ENCODE peak calls at places on chromosomes 6 and 20, in five cellular contexts. Z, C, P, L and J are unnamed samples.
A peak's percentile ranks its signal among the peaks of the same experiment; 100 is the strongest.

GRCh38 chr20:54346269-54346668 is 129.1 kb upstream of the DOK5 start:
- DNase-seq in Z (no peak), C (no peak), P (no peak), L (no peak), J (no peak)

GRCh38 chr6:88650029-88650619 is 313.3 kb downstream of the RNGTT start:
- DNase-seq in Z (no peak), C (no peak), P (peak; percentile 97), L (no peak), J (no peak)

GRCh38 chr6:143271024-143271423 is 179.5 kb downstream of the ADAT2 start:
- DNase-seq in Z (peak; percentile 37), C (peak; percentile 67), P (no peak), L (no peak), J (no peak)

GRCh38 chr6:6661684-6662083 is 73.2 kb downstream of the LY86 start:
- DNase-seq in Z (peak; percentile 56), C (peak; percentile 36), P (no peak), L (peak; percentile 48), J (no peak)

GRCh38 chr6:81451787-81452186 is 300.7 kb downstream of the TENT5A start:
- DNase-seq in Z (peak; percentile 69), C (no peak), P (no peak), L (no peak), J (peak; percentile 6)

GRCh38 chr6:153003294-153003645 is 761 bp upstream of the MTRF1L start:
- DNase-seq in Z (peak; percentile 33), C (peak; percentile 15), P (no peak), L (no peak), J (no peak)

GRCh38 chr6:63355632-63356031 is 35.8 kb upstream of the LGSN start:
- DNase-seq in Z (no peak), C (no peak), P (no peak), L (no peak), J (no peak)

GRCh38 chr20:10060223-10060622 is 25.4 kb downstream of the ANKEF1 start:
- DNase-seq in Z (no peak), C (peak; percentile 17), P (no peak), L (no peak), J (no peak)

GRCh38 chr6:35810831-35811698 is 5.9 kb downstream of the LHFPL5 start:
- DNase-seq in Z (peak; percentile 30), C (no peak), P (no peak), L (no peak), J (no peak)

DNA sequence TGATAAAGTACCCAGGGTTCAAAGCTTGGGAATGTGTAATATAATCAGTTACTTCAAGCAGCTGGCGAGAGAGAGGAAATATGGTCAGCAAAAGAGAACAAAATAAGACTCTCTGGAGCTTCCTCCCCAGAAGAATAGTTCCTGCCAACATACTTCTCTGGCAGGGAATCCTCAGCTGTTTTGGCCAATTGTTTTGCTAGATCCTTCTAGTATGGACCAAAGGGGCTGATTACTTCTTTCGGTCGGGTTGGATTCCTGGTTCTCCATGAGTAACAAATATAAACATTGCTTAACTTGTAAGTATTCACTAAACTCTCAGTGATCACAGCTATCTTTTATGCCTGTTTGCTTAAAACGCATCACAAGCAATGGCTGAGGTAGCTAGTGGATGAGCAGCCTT is 31.4 kb upstream of the FBXO9 start:
- DNase-seq in Z (no peak), C (no peak), P (no peak), L (no peak), J (no peak)
- TF ChIP-seq FOXM1 in Z (no peak), C (no peak), P (no peak), L (no peak), J (no peak)

GRCh38 chr6:75376347-75377024 is 91.9 kb upstream of the TMEM30A start:
- DNase-seq in Z (no peak), C (no peak), P (no peak), L (no peak), J (no peak)
- TF ChIP-seq FOXM1 in Z (no peak), C (no peak), P (no peak), L (no peak), J (no peak)

DNA sequence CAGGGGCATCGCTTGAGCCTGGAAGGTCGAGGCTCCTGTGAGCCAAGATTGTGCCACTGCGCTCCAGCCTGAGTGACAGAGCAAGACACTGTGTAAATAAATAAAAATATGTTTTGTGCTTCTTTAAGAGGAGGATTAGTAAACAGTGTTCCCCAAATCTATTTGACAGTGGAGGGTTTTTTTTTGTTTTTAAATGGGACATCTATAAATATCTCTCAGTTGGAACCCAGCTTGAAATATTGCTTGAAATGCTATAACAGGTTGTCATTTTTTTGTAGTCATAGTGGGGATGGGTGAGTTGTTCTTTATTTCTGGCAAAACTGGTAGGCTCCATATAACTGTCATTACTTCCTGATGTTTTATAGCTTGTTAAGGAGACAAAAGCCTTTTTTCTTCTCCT is 54.3 kb downstream of the CARMIL1 start:
- DNase-seq in Z (no peak), C (no peak), P (no peak), L (no peak), J (no peak)
- TF ChIP-seq FOXM1 in Z (no peak), C (no peak), P (no peak), L (no peak), J (no peak)

GRCh38 chr6:134169881-134170486 is 117.6 kb upstream of the SLC2A12 start:
- DNase-seq in Z (no peak), C (no peak), P (no peak), L (no peak), J (no peak)
- TF ChIP-seq FOXM1 in Z (no peak), C (no peak), P (no peak), L (no peak), J (no peak)

GRCh38 chr20:20360464-20360863 is 7.4 kb upstream of the INSM1 start:
- DNase-seq in Z (peak; percentile 67), C (peak; percentile 79), P (no peak), L (peak; percentile 48), J (peak; percentile 72)
- TF ChIP-seq FOXM1 in Z (no peak), C (no peak), P (no peak), L (no peak), J (no peak)

GRCh38 chr20:44199877-44200276 is 10.7 kb downstream of the OSER1 start:
- DNase-seq in Z (no peak), C (no peak), P (no peak), L (no peak), J (no peak)

GRCh38 chr20:44200983-44201382 is 9.6 kb downstream of the OSER1 start:
- DNase-seq in Z (no peak), C (no peak), P (no peak), L (no peak), J (no peak)

GRCh38 chr20:44200371-44200770 is 10.2 kb downstream of the OSER1 start:
- DNase-seq in Z (no peak), C (no peak), P (no peak), L (no peak), J (no peak)

GRCh38 chr20:44196278-44196677 is 9.3 kb upstream of the JPH2 start:
- DNase-seq in Z (no peak), C (no peak), P (no peak), L (no peak), J (no peak)

DNA sequence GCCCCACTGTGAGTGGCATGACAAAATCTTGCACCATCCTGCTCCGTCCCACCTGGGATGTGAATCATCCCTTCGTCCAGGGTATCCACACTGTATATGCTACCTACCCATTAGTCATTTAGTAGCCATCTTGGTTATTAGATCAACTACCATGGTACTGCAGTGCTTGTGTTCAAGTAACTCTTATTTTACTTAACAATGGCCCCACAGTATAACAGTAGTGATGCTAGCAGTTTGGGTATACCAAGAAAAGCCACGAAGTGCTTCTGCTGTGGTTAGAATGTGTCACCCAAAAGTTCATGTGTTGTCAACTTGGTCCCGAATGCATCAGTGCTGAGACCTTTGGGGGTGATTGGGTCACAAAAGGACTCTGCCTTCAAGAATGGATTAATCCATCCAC is 11.7 kb downstream of the OSER1 start:
- DNase-seq in Z (no peak), C (no peak), P (no peak), L (no peak), J (no peak)
- TF ChIP-seq FOXM1 in Z (no peak), C (no peak), P (no peak), L (no peak), J (no peak)

GRCh38 chr6:49423817-49424216 is 39.2 kb downstream of the MMUT start:
- DNase-seq in Z (no peak), C (peak; percentile 16), P (no peak), L (no peak), J (no peak)
- TF ChIP-seq FOXM1 in Z (no peak), C (no peak), P (no peak), L (no peak), J (no peak)

GRCh38 chr6:127206531-127207065 is 60.1 kb upstream of the RNF146 start:
- DNase-seq in Z (no peak), C (no peak), P (no peak), L (no peak), J (no peak)

GRCh38 chr6:127205031-127205430 is 61.6 kb upstream of the RNF146 start:
- DNase-seq in Z (no peak), C (no peak), P (no peak), L (no peak), J (no peak)

GRCh38 chr6:127204278-127204677 is 62.4 kb upstream of the RNF146 start:
- DNase-seq in Z (no peak), C (no peak), P (no peak), L (no peak), J (no peak)

GRCh38 chr6:127210725-127211124 is 55.9 kb upstream of the RNF146 start:
- DNase-seq in Z (no peak), C (no peak), P (no peak), L (no peak), J (no peak)

GRCh38 chr6:127207591-127208120 is 59.0 kb upstream of the RNF146 start:
- DNase-seq in Z (no peak), C (no peak), P (no peak), L (no peak), J (no peak)
- TF ChIP-seq FOXM1 in Z (no peak), C (no peak), P (no peak), L (no peak), J (no peak)